ENCODE peak calls at places on chromosome 3, in eight cellular contexts. D, J, A, X, U, L, Y and K are unnamed samples.

GRCh38 chr3:185498503-185499396 is at the start of gene TMEM41A:
- DNase-seq in D (peak; percentile 84), J (peak; percentile 83), A (peak; percentile 87), X (peak; percentile 97), U (peak; percentile 92), L (peak; percentile 87), Y (peak; percentile 96), K (peak; percentile 63)

GRCh38 chr3:150762662-150763121 is 277 bp downstream of the SIAH2 start:
- DNase-seq in D (no peak), J (no peak), A (no peak), X (no peak), U (no peak), L (no peak), Y (peak; percentile 35), K (no peak)

GRCh38 chr3:2697589-2697988 is 412.6 kb downstream of the IL5RA start:
- DNase-seq in D (no peak), J (no peak), A (no peak), X (no peak), U (no peak), L (no peak), Y (no peak), K (no peak)

GRCh38 chr3:25664066-25664809 is 469 bp downstream of the TOP2B start:
- DNase-seq in D (no peak), J (peak; percentile 13), A (peak; percentile 41), X (peak; percentile 89), U (peak; percentile 42), L (peak; percentile 43), Y (peak; percentile 80), K (peak; percentile 42)

GRCh38 chr3:44132061-44132460 is 109.6 kb upstream of the TOPAZ1 start:
- DNase-seq in D (no peak), J (no peak), A (no peak), X (no peak), U (no peak), L (no peak), Y (no peak), K (no peak)

GRCh38 chr3:186519021-186519658 is 25.0 kb downstream of the CRYGS start:
- DNase-seq in D (no peak), J (no peak), A (no peak), X (no peak), U (no peak), L (no peak), Y (no peak), K (no peak)

GRCh38 chr3:147408180-147409105 is 722 bp upstream of the ZIC1 start:
- DNase-seq in D (no peak), J (no peak), A (no peak), X (no peak), U (no peak), L (no peak), Y (no peak), K (no peak)

GRCh38 chr3:21154911-21155310 is 596.1 kb downstream of the ZNF385D start:
- DNase-seq in D (no peak), J (no peak), A (no peak), X (no peak), U (no peak), L (no peak), Y (no peak), K (no peak)

GRCh38 chr3:155870945-155871745 is 695 bp downstream of the GMPS start:
- DNase-seq in D (peak; percentile 52), J (no peak), A (no peak), X (peak; percentile 81), U (no peak), L (peak; percentile 14), Y (peak; percentile 66), K (no peak)

GRCh38 chr3:47288966-47289910 is 6.5 kb downstream of the KLHL18 start:
- DNase-seq in D (no peak), J (no peak), A (no peak), X (no peak), U (peak; percentile 31), L (no peak), Y (no peak), K (no peak)

GRCh38 chr3:151766454-151766853 is 32.7 kb downstream of the AADACL2 start:
- DNase-seq in D (no peak), J (no peak), A (peak; percentile 22), X (no peak), U (peak; percentile 65), L (no peak), Y (no peak), K (no peak)

GRCh38 chr3:40143283-40144090 is 166.0 kb upstream of the EIF1B start:
- DNase-seq in D (no peak), J (peak; percentile 10), A (no peak), X (no peak), U (no peak), L (no peak), Y (no peak), K (peak; percentile 21)

GRCh38 chr3:183381179-183381578 is 47.2 kb downstream of the MCF2L2 start:
- DNase-seq in D (no peak), J (no peak), A (peak; percentile 66), X (no peak), U (peak; percentile 33), L (no peak), Y (no peak), K (no peak)

GRCh38 chr3:16942955-16943354 is 58.2 kb downstream of the PLCL2 start:
- DNase-seq in D (no peak), J (no peak), A (no peak), X (no peak), U (no peak), L (no peak), Y (no peak), K (no peak)

GRCh38 chr3:194808709-194809108 is 123.0 kb downstream of the FAM43A start:
- DNase-seq in D (no peak), J (peak; percentile 18), A (peak; percentile 12), X (no peak), U (peak; percentile 25), L (no peak), Y (no peak), K (peak; percentile 57)

GRCh38 chr3:161372321-161373260 is 1.3 kb upstream of the SPTSSB start:
- DNase-seq in D (peak; percentile 5), J (no peak), A (no peak), X (no peak), U (no peak), L (no peak), Y (peak; percentile 25), K (no peak)

GRCh38 chr3:77815467-77815866 is 775.6 kb downstream of the ROBO2 start:
- DNase-seq in D (no peak), J (peak; percentile 3), A (no peak), X (no peak), U (no peak), L (no peak), Y (no peak), K (no peak)

GRCh38 chr3:153574445-153574844 is 412.4 kb downstream of the RAP2B start:
- DNase-seq in D (no peak), J (no peak), A (no peak), X (no peak), U (peak; percentile 28), L (no peak), Y (no peak), K (no peak)

GRCh38 chr3:21551019-21551418 is 200.0 kb downstream of the ZNF385D start:
- DNase-seq in D (no peak), J (no peak), A (no peak), X (no peak), U (peak; percentile 25), L (no peak), Y (no peak), K (peak; percentile 32)

GRCh38 chr3:94936023-94936580 is 873.2 kb downstream of the NSUN3 start:
- DNase-seq in D (no peak), J (no peak), A (no peak), X (no peak), U (no peak), L (no peak), Y (no peak), K (peak; percentile 32)

GRCh38 chr3:31105011-31105410 is 210.6 kb upstream of the GADL1 start:
- DNase-seq in D (no peak), J (no peak), A (no peak), X (no peak), U (no peak), L (no peak), Y (no peak), K (no peak)